ENCODE peak calls at places on chromosomes 4 and X, in nine cellular contexts. X is dorsolateral prefrontal cortex, P is lung, C is breast epithelium, B is AG10803, T is endothelial cell of umbilical vein, K is uterus, I is kidney, J is A549. M is an unnamed sample.

GRCh38 chr4:74316397-74316796 is 8.1 kb downstream of the EPGN start:
- DNase-seq in X (no peak), P (no peak), C (no peak), B (no peak), T (no peak), K (no peak), I (no peak), J (no peak), M (peak)

GRCh38 chr4:140149851-140150635 is 3.9 kb downstream of the MAML3 start:
- DNase-seq in X (peak), P (peak), C (peak), B (peak), T (peak), K (peak), I (peak), J (peak), M (peak)

GRCh38 chr4:142414336-142414945 is 431.7 kb downstream of the INPP4B start:
- DNase-seq in X (no peak), P (no peak), C (no peak), B (peak), T (no peak), K (no peak), I (no peak), J (no peak), M (peak)

GRCh38 chr4:182916483-182917181 is 554 bp downstream of the DCTD start:
- DNase-seq in X (peak), P (peak), C (peak), B (peak), T (peak), K (peak), I (peak), J (peak), M (peak)

GRCh38 chr4:128636906-128637305 is 172.6 kb upstream of the JADE1 start:
- DNase-seq in X (no peak), P (no peak), C (no peak), B (no peak), T (no peak), K (no peak), I (no peak), J (no peak), M (no peak)

GRCh38 chr4:173332963-173333657 is 1.0 kb downstream of the HMGB2 start:
- DNase-seq in X (no peak), P (no peak), C (no peak), B (no peak), T (peak), K (no peak), I (no peak), J (no peak), M (peak)

GRCh38 chr4:8694651-8695151 is 102.1 kb downstream of the CPZ start:
- DNase-seq in X (peak), P (no peak), C (no peak), B (no peak), T (no peak), K (no peak), I (no peak), J (no peak), M (no peak)

GRCh38 chrX:100648601-100649417 is 4.8 kb downstream of the SRPX2 start:
- DNase-seq in X (no peak), P (no peak), C (no peak), B (peak), T (peak), K (peak), I (no peak), J (peak), M (peak)

GRCh38 chr4:20509315-20509714 is 190.9 kb upstream of the PACRGL start:
- DNase-seq in X (no peak), P (no peak), C (no peak), B (no peak), T (no peak), K (no peak), I (no peak), J (no peak), M (no peak)

GRCh38 chrX:38214551-38214950 is 6.1 kb downstream of the SRPX start:
- DNase-seq in X (no peak), P (no peak), C (no peak), B (peak), T (peak), K (no peak), I (no peak), J (no peak), M (peak)

GRCh38 chrX:15320297-15320696 is 4.9 kb upstream of the ASB11 start:
- DNase-seq in X (no peak), P (no peak), C (no peak), B (no peak), T (no peak), K (no peak), I (no peak), J (no peak), M (no peak)

GRCh38 chrX:38987135-38987780 is 186.0 kb downstream of the MID1IP1 start:
- DNase-seq in X (no peak), P (no peak), C (no peak), B (peak), T (no peak), K (no peak), I (no peak), J (no peak), M (no peak)

GRCh38 chrX:774536-774935 is 143.9 kb downstream of the SHOX start:
- DNase-seq in X (no peak), P (no peak), C (no peak), B (no peak), T (no peak), K (no peak), I (no peak), J (no peak), M (no peak)

GRCh38 chr4:15914291-15914690 is 24.2 kb downstream of the FGFBP1 start:
- DNase-seq in X (no peak), P (no peak), C (no peak), B (peak), T (no peak), K (no peak), I (no peak), J (no peak), M (no peak)

GRCh38 chrX:9291666-9292065 is 173.2 kb upstream of the TBL1X start:
- DNase-seq in X (no peak), P (no peak), C (no peak), B (no peak), T (no peak), K (no peak), I (no peak), J (no peak), M (no peak)

GRCh38 chr4:124980276-124980752 is 267.8 kb upstream of the ANKRD50 start:
- DNase-seq in X (no peak), P (no peak), C (no peak), B (peak), T (no peak), K (no peak), I (no peak), J (no peak), M (peak)

GRCh38 chr4:169270810-169271691 is at the start of gene SH3RF1:
- DNase-seq in X (peak), P (peak), C (peak), B (peak), T (peak), K (peak), I (peak), J (peak), M (peak)

GRCh38 chr4:131566026-131566425 is 1583.1 kb upstream of the PCDH10 start:
- DNase-seq in X (no peak), P (no peak), C (no peak), B (no peak), T (no peak), K (no peak), I (no peak), J (no peak), M (no peak)

GRCh38 chr4:187236491-187236890 is 512.8 kb upstream of the FAT1 start:
- DNase-seq in X (no peak), P (no peak), C (no peak), B (peak), T (no peak), K (no peak), I (no peak), J (peak), M (peak)

GRCh38 chr4:163748474-163748873 is 254.0 kb downstream of the TMA16 start:
- DNase-seq in X (no peak), P (no peak), C (no peak), B (no peak), T (no peak), K (no peak), I (no peak), J (peak), M (no peak)

GRCh38 chr4:96652158-96652557 is 812.3 kb downstream of the PDHA2 start:
- DNase-seq in X (no peak), P (no peak), C (no peak), B (no peak), T (no peak), K (no peak), I (no peak), J (no peak), M (peak)

GRCh38 chrX:475926-476723 is 89.4 kb upstream of the PPP2R3B start:
- DNase-seq in X (no peak), P (no peak), C (no peak), B (peak), T (no peak), K (no peak), I (peak), J (no peak), M (no peak)

GRCh38 chr4:188934320-188934975 is 795.2 kb downstream of the TRIML1 start:
- DNase-seq in X (no peak), P (no peak), C (no peak), B (peak), T (no peak), K (no peak), I (no peak), J (peak), M (peak)

GRCh38 chrX:132292753-132293152 is 73.5 kb upstream of the RAP2C start:
- DNase-seq in X (no peak), P (no peak), C (no peak), B (peak), T (peak), K (peak), I (no peak), J (peak), M (peak)

GRCh38 chrX:112704226-112704625 is 24.5 kb upstream of the LHFPL1 start:
- DNase-seq in X (no peak), P (no peak), C (no peak), B (no peak), T (no peak), K (no peak), I (no peak), J (no peak), M (no peak)

GRCh38 chrX:17846045-17846444 is 15.1 kb downstream of the RAI2 start:
- DNase-seq in X (no peak), P (no peak), C (no peak), B (no peak), T (no peak), K (no peak), I (no peak), J (no peak), M (no peak)

GRCh38 chrX:3384330-3384729 is 37.9 kb upstream of the MXRA5 start:
- DNase-seq in X (no peak), P (no peak), C (no peak), B (peak), T (no peak), K (no peak), I (no peak), J (no peak), M (no peak)

GRCh38 chr4:175970734-175971133 is 94.9 kb upstream of the WDR17 start:
- DNase-seq in X (no peak), P (no peak), C (no peak), B (no peak), T (no peak), K (no peak), I (no peak), J (no peak), M (no peak)

GRCh38 chr4:54268151-54268550 is 39.1 kb downstream of the PDGFRA start:
- DNase-seq in X (no peak), P (no peak), C (no peak), B (peak), T (no peak), K (no peak), I (no peak), J (no peak), M (no peak)

GRCh38 chr4:47733506-47733905 is 104.4 kb downstream of the CORIN start:
- DNase-seq in X (no peak), P (no peak), C (no peak), B (no peak), T (no peak), K (no peak), I (no peak), J (no peak), M (no peak)

GRCh38 chrX:110381216-110381615 is 22.6 kb downstream of the RTL9 start:
- DNase-seq in X (no peak), P (no peak), C (no peak), B (peak), T (no peak), K (no peak), I (no peak), J (no peak), M (peak)

GRCh38 chr4:177302371-177303100 is 7.1 kb upstream of the NEIL3 start:
- DNase-seq in X (no peak), P (no peak), C (no peak), B (peak), T (no peak), K (no peak), I (no peak), J (no peak), M (no peak)

GRCh38 chrX:97295954-97296353 is 412.2 kb downstream of the RPA4 start:
- DNase-seq in X (no peak), P (no peak), C (no peak), B (no peak), T (no peak), K (no peak), I (no peak), J (no peak), M (no peak)

GRCh38 chr4:104532677-104533076 is 38.0 kb upstream of the CXXC4 start:
- DNase-seq in X (no peak), P (no peak), C (no peak), B (no peak), T (no peak), K (no peak), I (no peak), J (no peak), M (no peak)

DNA sequence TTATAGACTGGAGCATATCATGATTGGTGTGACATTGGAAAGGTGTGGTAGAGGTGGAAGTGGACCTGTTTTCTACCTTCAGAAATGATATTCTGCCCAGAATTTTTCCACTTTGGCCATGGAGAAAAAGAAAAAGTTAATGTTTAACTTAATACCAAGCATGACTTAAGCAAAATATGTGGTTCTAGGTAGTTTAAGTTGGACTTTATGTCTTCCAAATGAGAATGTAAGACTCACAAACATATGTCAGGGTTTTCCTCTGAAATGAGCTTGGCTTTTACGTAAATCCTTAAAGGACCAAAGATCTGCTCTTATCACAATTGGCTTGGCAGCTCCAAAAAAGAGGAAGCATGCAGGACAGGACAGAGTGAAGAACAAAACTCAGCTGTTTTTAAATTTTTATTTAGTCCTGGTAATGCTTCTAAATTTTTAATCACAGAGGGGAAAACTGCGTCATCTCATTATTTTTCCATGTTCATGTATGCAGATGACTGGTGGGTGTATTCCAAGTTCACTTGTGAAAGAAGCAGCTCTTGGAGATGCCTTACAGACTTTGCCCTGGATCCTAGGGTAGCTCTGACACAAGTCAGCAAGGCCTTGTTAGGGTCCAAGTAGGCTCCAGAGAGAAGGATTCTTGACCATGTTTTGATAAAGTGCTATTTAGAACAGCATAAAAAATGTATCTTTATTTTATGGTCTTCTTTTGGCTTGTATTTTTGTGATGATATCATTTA is 98.2 kb downstream of the ANK2 start:
- DNase-seq in X (no peak), P (no peak), C (no peak), B (no peak), T (no peak), K (no peak), I (no peak), J (no peak), M (no peak)
- H3K4me3 ChIP-seq in X (no peak), P (no peak), C (peak), B (no peak), T (no peak), K (peak), I (peak), J (no peak), M (no peak)

GRCh38 chr4:151167561-151167960 is 68.1 kb downstream of the RPS3A start:
- DNase-seq in X (no peak), P (no peak), C (no peak), B (no peak), T (no peak), K (no peak), I (no peak), J (no peak), M (no peak)

GRCh38 chr4:151173751-151174325 is 74.4 kb downstream of the RPS3A start:
- DNase-seq in X (no peak), P (peak), C (no peak), B (peak), T (no peak), K (peak), I (peak), J (no peak), M (peak)

GRCh38 chr4:151166662-151167061 is 67.2 kb downstream of the RPS3A start:
- DNase-seq in X (no peak), P (no peak), C (no peak), B (no peak), T (no peak), K (no peak), I (no peak), J (no peak), M (no peak)

GRCh38 chr4:151169223-151169622 is 69.8 kb downstream of the RPS3A start:
- DNase-seq in X (peak), P (peak), C (peak), B (peak), T (no peak), K (peak), I (peak), J (no peak), M (peak)

GRCh38 chr4:151169900-151170299 is 70.5 kb downstream of the RPS3A start:
- DNase-seq in X (no peak), P (no peak), C (no peak), B (peak), T (no peak), K (no peak), I (no peak), J (no peak), M (peak)
- TF ChIP-seq CTCF in X (no peak), P (no peak), C (no peak), B (no peak), T (no peak), K (no peak), I (no peak), J (no peak), M (no peak)

DNA sequence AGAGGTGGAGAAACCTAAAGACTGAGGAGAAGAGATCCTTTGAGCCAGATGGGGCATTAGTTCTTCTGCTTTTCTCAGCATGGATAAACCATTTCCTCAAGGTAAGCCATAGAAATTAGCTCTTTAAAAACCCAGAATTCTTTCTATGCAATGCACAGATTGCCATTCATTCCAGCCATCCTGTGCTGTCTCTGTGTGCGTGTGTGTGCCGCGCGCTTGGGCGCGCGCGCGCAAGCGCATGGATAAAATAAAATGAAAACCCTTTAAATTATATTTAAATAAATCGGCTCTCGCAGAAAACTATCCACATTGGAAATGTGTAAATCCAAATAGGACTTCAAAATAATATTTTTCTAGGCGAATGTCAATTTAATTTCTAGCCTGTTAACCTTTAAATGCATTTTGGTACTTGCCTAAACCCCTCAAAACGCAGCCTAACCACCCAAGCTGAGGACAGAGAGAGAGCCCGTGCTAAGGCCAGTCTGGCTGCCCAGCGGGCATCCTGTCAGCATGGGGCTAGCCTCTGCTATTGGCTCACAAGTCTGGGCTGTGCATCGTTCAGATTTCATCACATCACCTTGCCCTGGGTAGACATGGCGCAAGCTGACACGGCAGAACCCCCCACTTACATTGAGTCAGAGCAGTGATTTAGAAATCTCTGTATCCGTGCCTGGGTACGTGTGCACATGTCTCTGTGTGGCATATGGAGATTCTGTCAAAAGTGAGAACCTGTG is 112.9 kb upstream of the VAMP7 start:
- DNase-seq in X (no peak), P (no peak), C (no peak), B (peak), T (no peak), K (no peak), I (no peak), J (peak), M (peak)
- H3K4me3 ChIP-seq in X (peak), P (no peak), C (peak), B (peak), T (peak), K (no peak), I (peak), J (peak), M (peak)

GRCh38 chr4:40180356-40180755 is 16.5 kb upstream of the RHOH start:
- DNase-seq in X (no peak), P (no peak), C (no peak), B (peak), T (peak), K (no peak), I (no peak), J (peak), M (peak)

GRCh38 chr4:40179360-40179759 is 17.5 kb upstream of the RHOH start:
- DNase-seq in X (no peak), P (no peak), C (no peak), B (no peak), T (no peak), K (no peak), I (no peak), J (no peak), M (no peak)

GRCh38 chr4:40182979-40183378 is 13.9 kb upstream of the RHOH start:
- DNase-seq in X (no peak), P (no peak), C (no peak), B (no peak), T (no peak), K (no peak), I (no peak), J (no peak), M (no peak)

GRCh38 chr4:40183615-40184411 is 13.0 kb upstream of the RHOH start:
- DNase-seq in X (no peak), P (no peak), C (no peak), B (no peak), T (no peak), K (no peak), I (no peak), J (no peak), M (peak)

GRCh38 chr4:40182041-40182440 is 14.8 kb upstream of the RHOH start:
- DNase-seq in X (no peak), P (no peak), C (no peak), B (no peak), T (no peak), K (no peak), I (no peak), J (no peak), M (no peak)
- TF ChIP-seq CTCF in X (no peak), P (no peak), C (no peak), B (no peak), T (no peak), K (no peak), I (no peak), J (no peak), M (no peak)

DNA sequence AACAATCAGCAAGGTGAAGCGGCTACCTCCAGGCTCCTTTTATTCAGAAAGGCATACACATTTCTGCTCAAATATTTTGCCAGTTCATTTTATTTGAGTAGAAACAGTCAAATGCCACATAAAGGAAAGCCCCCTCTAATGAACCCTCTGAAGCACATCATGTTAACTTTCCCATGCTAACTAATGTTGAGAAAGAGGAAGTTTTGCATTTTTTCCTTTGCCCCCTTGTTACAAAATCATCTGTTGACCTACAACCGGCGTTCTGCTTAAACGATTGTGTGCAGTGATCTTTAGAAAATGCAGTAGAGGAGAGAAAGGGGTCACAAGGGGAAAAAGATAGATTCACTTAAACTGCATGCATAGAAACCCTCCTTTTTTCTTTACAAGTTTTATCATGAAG is 25.2 kb upstream of the ATXN3L start:
- DNase-seq in X (no peak), P (no peak), C (no peak), B (no peak), T (no peak), K (no peak), I (no peak), J (no peak), M (no peak)
- H3K4me3 ChIP-seq in X (no peak), P (no peak), C (no peak), B (no peak), T (no peak), K (no peak), I (no peak), J (no peak), M (no peak)

GRCh38 chrX:68196939-68197791 is 236.1 kb downstream of the OPHN1 start:
- DNase-seq in X (peak), P (no peak), C (peak), B (peak), T (peak), K (peak), I (no peak), J (peak), M (peak)
- TF ChIP-seq CTCF in X (peak), P (peak), C (peak), B (peak), T (peak), K (peak), I (peak), J (peak), M (peak)

M was measured in cardiac fibroblast.